ENCODE peak calls at places on chromosomes 4 and X, in six cellular contexts. J is aorta; R is substantia nigra; D is CD8-positive, alpha-beta memory T cell; O is mucosa of descending colon; B is activated naive CD8-positive, alpha-beta T cell treated with anti-CD3 and anti-CD28 coated beads, Interleukin-2, amount 50 U/mL, for 24 hours. Z is an unnamed sample.

GRCh38 chrX:150683536-150684146 is 9.6 kb upstream of the MTMR1 start:
- DNase-seq in J (no peak), R (no peak), D (no peak), O (no peak), B (no peak), Z (no peak)

GRCh38 chr4:77036206-77036605 is 39.6 kb downstream of the CCNI start:
- DNase-seq in J (no peak), R (no peak), D (no peak), O (no peak), B (no peak), Z (no peak)

GRCh38 chr4:8176547-8177399 is 18.2 kb upstream of the ABLIM2 start:
- DNase-seq in J (peak), R (no peak), D (no peak), O (no peak), B (peak), Z (peak)

GRCh38 chr4:59966758-59967157 is 1233.4 kb upstream of the ADGRL3 start:
- DNase-seq in J (no peak), R (no peak), D (no peak), O (no peak), B (no peak), Z (no peak)

GRCh38 chr4:2408401-2408958 is 10.0 kb downstream of the ZFYVE28 start:
- DNase-seq in J (no peak), R (no peak), D (no peak), O (peak), B (peak), Z (no peak)

GRCh38 chr4:35105486-35105885 is 1138.8 kb downstream of the ARAP2 start:
- DNase-seq in J (no peak), R (no peak), D (no peak), O (no peak), B (no peak), Z (no peak)

GRCh38 chrX:25049971-25050370 is 34.2 kb upstream of the ARX start:
- DNase-seq in J (no peak), R (no peak), D (no peak), O (no peak), B (no peak), Z (no peak)

GRCh38 chr4:107734120-107734519 is 14.1 kb upstream of the PAPSS1 start:
- DNase-seq in J (no peak), R (no peak), D (no peak), O (no peak), B (no peak), Z (no peak)

GRCh38 chr4:153375303-153375702 is 30.8 kb downstream of the MND1 start:
- DNase-seq in J (no peak), R (no peak), D (no peak), O (no peak), B (no peak), Z (no peak)

GRCh38 chrX:51893931-51894696 is 691 bp downstream of the MAGED1 start:
- DNase-seq in J (no peak), R (no peak), D (no peak), O (no peak), B (peak), Z (peak)